ENCODE peak calls at places on chromosomes 16 and 17, in eight cellular contexts. Q, S, M, Z, G, B, P and K are unnamed samples. For H3K36me3, the result is how much of the 10 kb centered on the place peaks cover.

GRCh38 chr16:64627781-64628180 is 494.1 kb downstream of the CDH11 start:
- DNase-seq in Z (no peak), B (no peak), Q (no peak), P (no peak), S (no peak), M (peak), G (no peak), K (peak)

GRCh38 chr17:50916026-50916707 is 50.0 kb upstream of the TOB1 start:
- DNase-seq in B (no peak), M (no peak), G (no peak), P (no peak), Q (no peak), Z (no peak), S (no peak), K (no peak)

GRCh38 chr17:7884581-7885356 is 3.8 kb upstream of the CHD3 start:
- DNase-seq in Q (peak), B (no peak), P (peak), Z (peak), S (peak), M (no peak), G (no peak), K (peak)

GRCh38 chr17:62062313-62062712 is 2.8 kb downstream of the MED13 start:
- DNase-seq in Z (no peak), S (no peak), Q (no peak), B (peak), G (no peak), M (no peak), P (no peak), K (no peak)

GRCh38 chr16:57165483-57165882 is 20.4 kb downstream of the PSME3IP1 start:
- DNase-seq in P (no peak), G (no peak), M (no peak), S (no peak), B (no peak), Z (no peak), Q (no peak), K (no peak)

GRCh38 chr17:21537302-21537701 is 155.0 kb upstream of the KCNJ18 start:
- DNase-seq in M (no peak), Q (no peak), Z (no peak), P (no peak), S (no peak), B (no peak), G (no peak), K (no peak)

GRCh38 chr17:40886090-40886489 is 1.0 kb upstream of the KRT20 start:
- DNase-seq in Z (peak), G (no peak), B (no peak), M (no peak), P (no peak), S (no peak), Q (no peak), K (peak)

GRCh38 chr16:50848755-50849514 is 107.0 kb downstream of the CYLD start:
- DNase-seq in Z (no peak), S (no peak), G (no peak), Q (no peak), P (no peak), B (no peak), M (no peak), K (no peak)

GRCh38 chr17:75494326-75494877 is 20.9 kb downstream of the CASKIN2 start:
- DNase-seq in P (no peak), Q (no peak), G (no peak), B (no peak), Z (no peak), M (no peak), S (no peak), K (no peak)

GRCh38 chr16:68564367-68564985 is 25.4 kb downstream of the ZFP90 start:
- DNase-seq in B (no peak), S (no peak), Z (no peak), M (no peak), G (no peak), Q (no peak), P (no peak), K (no peak)

GRCh38 chr17:42578282-42578869 is 847 bp upstream of the PSMC3IP start:
- DNase-seq in P (peak), M (peak), Q (peak), Z (peak), G (peak), S (peak), B (peak), K (peak)

GRCh38 chr17:82772026-82772425 is 20.2 kb downstream of the TBCD start:
- DNase-seq in Z (no peak), S (no peak), G (no peak), B (peak), M (no peak), Q (no peak), P (peak), K (peak)

GRCh38 chr17:67549787-67550186 is 167.9 kb upstream of the NOL11 start:
- DNase-seq in S (no peak), B (no peak), G (no peak), Z (peak), M (no peak), Q (no peak), P (no peak), K (no peak)

GRCh38 chr17:39960406-39961053 is 2.3 kb upstream of the GSDMA start:
- DNase-seq in S (no peak), B (no peak), G (no peak), P (no peak), M (no peak), Q (no peak), Z (no peak), K (no peak)

GRCh38 chr17:58120195-58120822 is 27.9 kb upstream of the OR4D1 start:
- DNase-seq in S (peak), B (peak), M (no peak), P (peak), Q (no peak), Z (peak), G (no peak), K (peak)

GRCh38 chr16:16143038-16143763 is 80.1 kb downstream of the ABCC6 start:
- DNase-seq in Z (peak), Q (no peak), S (peak), P (no peak), M (no peak), B (no peak), G (no peak), K (no peak)

GRCh38 chr16:48317614-48318013 is 67.6 kb downstream of the SIAH1 start:
- DNase-seq in G (no peak), S (no peak), Q (no peak), Z (peak), M (no peak), B (peak), P (no peak), K (peak)

GRCh38 chr17:74332763-74333220 is 6.8 kb downstream of the KIF19 start:
- DNase-seq in Z (no peak), M (no peak), B (no peak), G (no peak), S (peak), P (no peak), Q (no peak), K (no peak)

GRCh38 chr16:90046971-90047713 is 27.9 kb upstream of the DBNDD1 start:
- DNase-seq in S (no peak), B (no peak), Q (peak), P (peak), G (peak), M (peak), Z (no peak), K (peak)

GRCh38 chr17:34771891-34772290 is 189.4 kb downstream of the CCT6B start:
- DNase-seq in Z (no peak), G (no peak), Q (no peak), M (no peak), B (no peak), S (no peak), P (no peak), K (no peak)

GRCh38 chr16:66983033-66983432 is 5.4 kb upstream of the CES4A start:
- DNase-seq in M (no peak), Q (no peak), P (no peak), B (no peak), G (no peak), S (no peak), Z (no peak), K (no peak)

GRCh38 chr17:78414178-78415162 is 36.0 kb downstream of the PGS1 start:
- DNase-seq in Q (no peak), M (no peak), G (no peak), Z (no peak), P (no peak), S (no peak), B (no peak), K (no peak)

GRCh38 chr17:27575100-27575911 is 55.7 kb upstream of the LGALS9 start:
- DNase-seq in Z (no peak), G (no peak), B (no peak), M (no peak), S (no peak), P (no peak), Q (no peak), K (no peak)

GRCh38 chr17:46002311-46002972 is 3.4 kb downstream of the STH start:
- DNase-seq in P (peak), G (peak), B (peak), M (peak), S (peak), Z (peak), Q (peak), K (peak)

GRCh38 chr17:10067446-10068143 is 130.8 kb downstream of the GAS7 start:
- DNase-seq in G (no peak), Z (no peak), P (no peak), B (no peak), S (no peak), M (no peak), Q (no peak), K (no peak)

GRCh38 chr17:14510136-14510535 is 209.3 kb downstream of the HS3ST3B1 start:
- DNase-seq in S (no peak), Z (no peak), Q (no peak), B (no peak), P (no peak), G (no peak), M (no peak), K (peak)

GRCh38 chr16:71276589-71277334 is 12.4 kb downstream of the CMTR2 start:
- DNase-seq in Z (no peak), Q (no peak), B (no peak), M (no peak), S (no peak), G (no peak), P (no peak), K (no peak)

GRCh38 chr16:86403541-86404163 is 106.7 kb upstream of the FOXF1 start:
- DNase-seq in S (no peak), M (no peak), Q (no peak), G (no peak), Z (no peak), P (no peak), B (no peak), K (no peak)

GRCh38 chr16:50814541-50814940 is 72.7 kb downstream of the CYLD start:
- DNase-seq in G (no peak), Z (no peak), Q (no peak), M (no peak), S (no peak), B (no peak), P (no peak), K (no peak)

GRCh38 chr16:58123896-58124600 is 5.1 kb downstream of the CFAP20 start:
- DNase-seq in P (no peak), S (no peak), G (no peak), Z (no peak), B (no peak), M (no peak), Q (no peak), K (no peak)

GRCh38 chr17:61411114-61411943 is 11.7 kb downstream of the TBX2 start:
- DNase-seq in M (no peak), P (peak), Q (peak), B (peak), Z (peak), G (peak), S (peak), K (peak)

GRCh38 chr16:85396879-85397871 is 215.9 kb upstream of the GSE1 start:
- DNase-seq in G (peak), M (peak), Q (peak), B (no peak), Z (no peak), S (peak), P (no peak), K (no peak)

GRCh38 chr16:85398050-85398451 is 215.1 kb upstream of the GSE1 start:
- DNase-seq in P (no peak), S (no peak), G (peak), Z (no peak), B (no peak), M (peak), Q (peak), K (no peak)

GRCh38 chr16:85395207-85395912 is 217.8 kb upstream of the GSE1 start:
- DNase-seq in P (peak), G (peak), S (no peak), M (peak), Q (peak), Z (peak), B (peak), K (peak)

GRCh38 chr16:85394511-85395206 is 218.5 kb upstream of the GSE1 start:
- DNase-seq in B (no peak), S (no peak), Z (no peak), G (peak), Q (peak), M (peak), P (no peak), K (no peak)

GRCh38 chr16:85395913-85396878 is 216.9 kb upstream of the GSE1 start:
- DNase-seq in Q (peak), Z (peak), M (peak), B (peak), P (no peak), S (peak), G (peak), K (peak)
- H3K4me3 ChIP-seq in Q (no peak), Z (no peak), M (no peak), B (no peak), P (no peak), S (no peak), G (no peak), K (no peak)

DNA sequence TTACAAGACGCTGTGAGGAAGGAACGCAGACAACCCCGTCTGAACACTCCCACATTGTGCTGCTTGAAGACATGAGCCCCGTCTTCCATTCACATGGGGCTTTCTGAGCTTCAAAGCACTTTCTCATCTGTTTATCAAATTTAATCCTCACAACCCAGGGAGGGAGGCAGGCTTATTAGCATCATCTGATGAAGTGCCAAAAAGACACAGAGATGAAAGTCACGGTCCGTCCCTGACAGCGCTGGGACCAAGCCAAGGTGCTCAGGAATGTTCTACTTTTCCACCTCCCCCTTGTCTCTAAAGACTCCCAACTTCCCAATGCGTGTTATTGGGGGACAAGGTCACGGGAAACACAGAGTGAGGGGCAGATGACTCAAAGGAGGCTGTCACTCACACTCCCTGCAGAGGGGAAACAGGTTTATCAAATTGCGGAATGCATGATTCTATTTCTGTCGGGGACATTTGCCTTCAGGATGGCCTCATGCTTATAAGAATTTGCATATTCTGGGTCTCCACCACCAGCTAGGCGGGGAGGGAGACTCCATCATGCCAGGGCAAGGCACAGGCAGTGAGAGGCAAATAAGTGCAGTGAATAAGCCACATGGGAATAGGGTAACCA is 10.7 kb downstream of the XYLT1 start:
- DNase-seq in P (no peak), Q (peak), S (no peak), Z (no peak), M (no peak), B (no peak), G (no peak), K (no peak)
- H3K36me3 ChIP-seq in P (under half), Q (under half), S (under half), Z (under half), M (under half), B (under half), G (under half), K (under half)

GRCh38 chr17:64130559-64131001 is 636 bp upstream of the ERN1 start:
- DNase-seq in M (no peak), P (no peak), Q (peak), S (no peak), G (peak), B (peak), Z (no peak), K (no peak)
- H3K4me3 ChIP-seq in M (peak), P (peak), Q (peak), S (peak), G (peak), B (peak), Z (peak), K (peak)

DNA sequence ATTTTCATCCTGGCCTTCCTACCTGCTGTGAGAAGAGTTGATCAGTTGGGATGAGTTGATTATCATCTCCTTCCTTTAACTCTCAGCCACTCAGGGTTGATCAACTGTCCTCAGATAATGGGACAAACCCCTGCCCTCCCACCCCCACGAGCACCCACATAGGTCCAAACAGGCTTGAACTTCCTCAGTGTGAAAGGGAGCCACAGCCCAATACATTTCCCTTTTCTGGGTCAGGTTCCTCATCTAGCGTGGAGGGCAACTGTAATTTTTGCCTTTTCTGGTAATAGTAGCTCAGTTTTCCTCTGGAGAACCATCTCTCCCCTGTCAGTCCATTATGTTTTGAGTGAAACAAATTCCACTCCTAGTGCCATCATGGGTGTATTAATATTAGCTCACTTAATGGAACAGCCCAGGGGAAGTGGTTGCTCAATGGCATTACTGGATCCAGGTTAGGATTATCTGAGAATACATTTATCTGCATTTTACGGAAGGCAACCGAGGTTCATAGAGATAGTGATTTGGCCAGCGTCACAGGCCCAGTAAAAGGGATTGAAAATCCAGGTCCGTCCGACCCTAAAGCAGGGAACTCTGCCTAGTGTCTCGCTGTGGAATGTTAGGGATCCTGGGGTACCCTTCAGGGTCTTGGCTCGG is 476 bp upstream of the LPCAT2 start:
- DNase-seq in P (no peak), M (no peak), Q (no peak), G (no peak), S (no peak), B (no peak), Z (no peak), K (no peak)
- H3K36me3 ChIP-seq in P (under half), M (under half), Q (under half), G (under half), S (under half), B (under half), Z (under half), K (under half)

DNA sequence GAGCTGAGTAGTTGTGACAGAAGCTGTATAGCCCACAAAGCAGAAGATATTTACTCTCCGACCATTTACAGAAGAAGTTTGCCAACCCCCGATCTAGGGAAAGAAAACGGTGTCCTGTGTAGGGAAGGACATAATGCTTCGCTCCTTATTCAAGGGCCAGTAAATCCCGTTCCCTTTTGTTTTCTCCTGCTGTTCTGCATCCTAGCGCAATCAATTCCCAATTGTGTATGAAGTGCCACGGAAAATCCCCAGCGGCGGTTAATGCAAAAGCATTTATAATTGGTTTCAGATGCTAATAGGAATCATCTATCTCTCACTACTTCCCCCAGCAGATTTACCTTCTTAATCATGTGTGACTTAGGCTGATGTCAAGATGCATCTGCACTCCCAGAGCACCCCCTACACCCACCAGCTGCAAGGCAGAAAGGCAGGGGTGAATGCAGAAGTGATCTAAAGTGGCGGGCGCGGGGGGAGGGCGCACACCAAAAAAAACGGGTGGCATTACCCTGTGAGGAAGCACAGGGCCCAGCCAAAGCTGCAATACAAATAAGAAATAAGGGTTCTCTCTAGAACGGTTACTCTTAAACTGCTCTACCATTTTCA is 32.7 kb upstream of the SSTR2 start:
- DNase-seq in S (no peak), Z (peak), B (no peak), P (no peak), Q (no peak), G (no peak), M (no peak), K (no peak)
- H3K4me3 ChIP-seq in S (no peak), Z (no peak), B (no peak), P (no peak), Q (no peak), G (no peak), M (no peak), K (no peak)

GRCh38 chr16:88731699-88732098 is 25.4 kb downstream of the CTU2 start:
- DNase-seq in P (no peak), Z (no peak), S (peak), G (no peak), Q (no peak), B (no peak), M (no peak), K (peak)
- H3K36me3 ChIP-seq in P (half or more), Z (under half), S (under half), G (half or more), Q (under half), B (under half), M (under half), K (under half)

GRCh38 chr17:80264048-80264792 is 3.6 kb downstream of the RNF213 start:
- DNase-seq in S (peak), P (peak), B (no peak), G (peak), Z (no peak), Q (no peak), M (no peak), K (no peak)
- H3K4me3 ChIP-seq in S (no peak), P (peak), B (no peak), G (peak), Z (peak), Q (peak), M (peak), K (no peak)

GRCh38 chr17:6066183-6066948 is 3.8 kb upstream of the WSCD1 start:
- DNase-seq in Q (no peak), B (no peak), M (no peak), G (no peak), Z (no peak), S (no peak), P (no peak), K (no peak)

GRCh38 chr17:6064855-6065254 is 5.3 kb upstream of the WSCD1 start:
- DNase-seq in P (no peak), B (no peak), S (no peak), Z (no peak), M (no peak), G (no peak), Q (no peak), K (no peak)

GRCh38 chr17:6065351-6065750 is 4.8 kb upstream of the WSCD1 start:
- DNase-seq in G (no peak), M (no peak), Z (no peak), P (no peak), Q (no peak), B (no peak), S (no peak), K (no peak)

GRCh38 chr17:6059406-6059805 is 10.8 kb upstream of the WSCD1 start:
- DNase-seq in M (no peak), B (no peak), G (no peak), P (no peak), S (no peak), Z (no peak), Q (no peak), K (no peak)

DNA sequence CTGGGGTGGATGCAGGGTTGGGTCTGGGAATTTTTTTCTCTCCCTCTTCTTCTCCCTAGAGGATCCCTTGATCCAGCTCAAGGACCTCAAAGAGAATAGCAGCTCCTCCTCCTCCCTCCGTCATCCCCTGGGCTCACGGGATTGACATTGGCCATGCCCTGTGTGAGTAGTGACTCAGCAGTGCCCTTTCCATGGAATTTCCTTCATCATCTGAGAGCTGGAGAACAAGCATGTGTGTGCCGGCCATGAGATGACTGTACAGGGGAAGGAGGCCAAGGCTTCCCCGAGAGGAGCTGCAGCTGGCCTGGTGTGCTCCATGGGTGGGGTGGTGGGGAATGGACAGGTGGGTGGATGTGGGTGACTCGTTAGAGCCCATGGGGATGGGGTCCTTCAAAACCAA is 8.9 kb upstream of the WSCD1 start:
- DNase-seq in Z (no peak), B (peak), S (no peak), P (no peak), G (no peak), Q (no peak), M (no peak), K (peak)
- H3K36me3 ChIP-seq in Z (under half), B (under half), S (under half), P (under half), G (under half), Q (under half), M (under half), K (under half)